ENCODE peak calls at places on chromosomes 11 and 22, in four cellular contexts. N is thoracic aorta, L is stomach, M is PC-9. K is an unnamed sample. For H3K9me3, the result is how much of the 10 kb centered on the place peaks cover.

GRCh38 chr11:15770798-15771414 is 585.4 kb downstream of the SOX6 start:
- DNase-seq in M (peak), N (no peak), L (peak), K (no peak)

GRCh38 chr11:64226507-64227051 is 505 bp downstream of the NUDT22 start:
- DNase-seq in M (peak), N (no peak), L (peak), K (peak)

GRCh38 chr22:33315954-33316353 is 257.8 kb upstream of the SYN3 start:
- DNase-seq in N (no peak), L (no peak), M (no peak), K (no peak)

GRCh38 chr11:27124514-27125264 is 84.1 kb downstream of the BBOX1 start:
- DNase-seq in L (no peak), M (no peak), N (no peak), K (no peak)

GRCh38 chr22:43411040-43411919 is 534 bp upstream of the MPPED1 start:
- DNase-seq in L (no peak), M (no peak), N (no peak), K (no peak)

GRCh38 chr11:117827521-117828511 is 3.3 kb upstream of the FXYD2 start:
- DNase-seq in M (no peak), L (peak), N (no peak), K (no peak)

GRCh38 chr11:72511393-72512047 is 77.2 kb upstream of the CLPB start:
- DNase-seq in L (no peak), M (no peak), N (no peak), K (no peak)

GRCh38 chr11:113531078-113531477 is 55.9 kb upstream of the DRD2 start:
- DNase-seq in M (no peak), N (no peak), L (no peak), K (no peak)

GRCh38 chr22:37740455-37741311 is 43.8 kb downstream of the TRIOBP start:
- DNase-seq in L (no peak), M (no peak), N (no peak), K (no peak)

GRCh38 chr22:45105281-45105700 is 58.4 kb upstream of the NUP50 start:
- DNase-seq in M (peak), L (no peak), N (no peak), K (no peak)

GRCh38 chr11:76147106-76147735 is 59.1 kb downstream of the WNT11 start:
- DNase-seq in N (no peak), M (no peak), L (no peak), K (no peak)

GRCh38 chr22:42548597-42549328 is 5.0 kb upstream of the SERHL2 start:
- DNase-seq in M (no peak), L (no peak), N (no peak), K (no peak)

GRCh38 chr11:22049276-22049675 is 143.6 kb upstream of the ANO5 start:
- DNase-seq in L (no peak), M (no peak), N (no peak), K (no peak)

GRCh38 chr11:121229495-121229894 is 63.1 kb upstream of the SC5D start:
- DNase-seq in N (no peak), L (no peak), M (no peak), K (no peak)

GRCh38 chr22:50620861-50621490 is 7.0 kb downstream of the ARSA start:
- DNase-seq in N (no peak), L (no peak), M (no peak), K (no peak)

GRCh38 chr11:25769287-25769686 is 562.6 kb upstream of the ANO3 start:
- DNase-seq in L (no peak), M (no peak), N (no peak), K (no peak)

GRCh38 chr22:24289781-24290181 is 19.1 kb downstream of the SPECC1L start:
- DNase-seq in M (no peak), N (no peak), L (no peak), K (no peak)

GRCh38 chr11:7555067-7555699 is 41.4 kb downstream of the PPFIBP2 start:
- DNase-seq in M (no peak), N (no peak), L (peak), K (no peak)

GRCh38 chr11:3859373-3859881 is 4.0 kb downstream of the STIM1 start:
- DNase-seq in M (no peak), N (no peak), L (peak), K (no peak)

DNA sequence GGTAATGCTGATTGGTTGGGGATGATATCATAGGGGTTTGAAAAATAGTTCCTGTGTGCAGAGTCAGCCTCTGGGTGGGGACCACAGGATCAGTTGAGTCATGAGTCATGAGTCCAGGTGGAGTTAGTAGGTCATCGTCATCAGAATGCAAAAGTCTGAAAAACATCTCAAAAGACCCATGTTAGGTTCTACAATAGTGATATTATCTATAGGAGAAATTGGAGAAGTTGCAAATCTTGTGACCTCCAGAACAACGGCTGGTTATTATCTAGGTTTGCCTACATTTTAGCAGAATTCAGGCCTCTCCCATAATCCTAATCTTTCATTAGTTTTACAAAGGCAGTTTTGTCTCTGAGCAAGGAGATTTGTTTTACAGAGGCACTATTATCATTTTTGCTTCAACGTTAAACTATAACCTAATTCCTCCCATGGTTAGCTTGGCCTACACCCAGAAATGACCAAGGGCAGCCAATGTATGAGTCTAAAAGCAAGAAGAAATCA is 38.9 kb downstream of the MS4A2 start:
- DNase-seq in N (no peak), M (no peak), L (no peak), K (no peak)
- H3K9me3 ChIP-seq in N (under half), M (under half), L (under half), K (under half)

GRCh38 chr22:47396515-47396914 is 634.1 kb downstream of the TBC1D22A start:
- DNase-seq in N (no peak), M (no peak), L (no peak), K (no peak)

GRCh38 chr22:47394504-47395440 is 632.3 kb downstream of the TBC1D22A start:
- DNase-seq in M (no peak), N (no peak), L (no peak), K (no peak)

GRCh38 chr22:47396105-47396504 is 633.7 kb downstream of the TBC1D22A start:
- DNase-seq in N (no peak), M (no peak), L (no peak), K (no peak)

GRCh38 chr22:47397673-47398072 is 635.2 kb downstream of the TBC1D22A start:
- DNase-seq in N (no peak), L (no peak), M (no peak), K (no peak)

GRCh38 chr22:47395481-47395880 is 633.0 kb downstream of the TBC1D22A start:
- DNase-seq in L (no peak), N (no peak), M (no peak), K (no peak)
- H3K9me3 ChIP-seq in L (under half), N (under half), M (under half), K (under half)

GRCh38 chr22:11325767-11326166 is 4202.2 kb upstream of the OR11H1 start:
- DNase-seq in N (no peak), L (no peak), M (no peak), K (no peak)
- H3K9me3 ChIP-seq in N (under half), L (under half), M (under half), K (under half)

DNA sequence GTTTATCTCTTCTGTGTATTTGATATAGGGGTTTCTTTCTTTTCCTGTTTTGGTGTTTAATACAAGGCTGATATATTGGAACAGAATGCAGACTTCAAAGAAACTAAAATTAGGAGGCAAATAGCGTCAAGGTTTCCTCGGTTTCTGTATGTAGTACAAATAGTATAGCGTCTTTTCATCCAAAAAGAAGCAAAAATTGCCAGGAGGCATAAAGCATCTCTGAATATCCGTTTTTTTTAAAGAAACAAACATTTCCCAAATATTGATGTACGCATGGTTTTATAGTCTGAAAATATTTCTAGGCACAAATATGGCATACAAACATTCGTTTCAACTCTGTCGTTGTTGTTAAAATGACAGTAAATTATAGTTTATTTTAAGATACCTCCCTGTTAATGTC is 17.1 kb upstream of the PAX6 start:
- DNase-seq in L (no peak), M (no peak), N (no peak), K (no peak)
- H3K9me3 ChIP-seq in L (under half), M (under half), N (under half), K (under half)

GRCh38 chr11:93957553-93957952 is 63.6 kb upstream of the HEPHL1 start:
- DNase-seq in M (no peak), N (no peak), L (no peak), K (no peak)
- H3K9me3 ChIP-seq in M (under half), N (under half), L (under half), K (under half)

GRCh38 chr22:48573766-48574165 is 1253.9 kb downstream of the BRD1 start:
- DNase-seq in N (no peak), M (no peak), L (no peak), K (no peak)
- H3K9me3 ChIP-seq in N (under half), M (under half), L (under half), K (under half)

DNA sequence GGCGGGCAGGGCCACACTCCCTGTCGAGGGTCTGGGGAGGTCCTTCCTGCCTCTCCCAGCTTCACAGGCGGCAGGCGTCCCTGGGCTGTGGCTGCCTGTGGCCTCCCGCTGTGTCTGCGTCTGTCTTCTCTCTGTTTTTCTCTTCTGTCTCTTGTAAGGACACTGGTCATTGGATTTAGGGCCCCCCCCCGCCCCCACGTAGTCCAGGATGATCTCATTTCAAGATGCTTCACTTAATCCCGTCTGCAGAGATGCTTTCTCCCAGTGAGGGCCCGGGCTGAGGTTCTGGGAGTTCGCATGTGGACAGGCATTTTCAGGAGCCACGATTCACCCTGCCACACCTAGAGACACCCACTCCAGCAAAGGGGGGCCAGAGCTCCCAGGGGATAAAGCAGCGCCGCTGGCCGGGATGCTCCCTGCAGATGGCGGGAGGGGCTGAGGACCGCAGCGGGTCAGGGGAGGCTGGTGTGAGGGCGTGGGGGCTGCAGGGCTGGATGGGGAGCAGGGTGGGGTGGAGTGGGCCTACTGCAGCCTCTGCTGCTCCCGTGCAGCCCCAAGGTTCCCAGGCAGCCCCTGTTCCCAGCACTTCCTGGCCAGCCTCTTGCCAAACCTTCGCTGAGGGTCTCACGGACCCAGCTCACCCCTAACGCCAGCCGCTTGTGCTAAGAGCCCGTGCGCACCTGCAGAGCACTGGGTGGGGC is 12.9 kb downstream of the MUC5B start:
- DNase-seq in M (no peak), N (no peak), L (no peak), K (peak)
- H3K9me3 ChIP-seq in M (under half), N (under half), L (under half), K (under half)

GRCh38 chr11:36002196-36002595 is 58.3 kb downstream of the LDLRAD3 start:
- DNase-seq in N (no peak), M (no peak), L (no peak), K (no peak)
- H3K9me3 ChIP-seq in N (under half), M (under half), L (under half), K (under half)

GRCh38 chr22:35275580-35275979 is 18.3 kb downstream of the HMGXB4 start:
- DNase-seq in N (no peak), L (no peak), M (no peak), K (no peak)
- H3K9me3 ChIP-seq in N (under half), L (under half), M (under half), K (under half)

K was measured in T-helper 17 cell.